ENCODE peak calls at places on chromosomes 4 and X, in seven cellular contexts. R, D, U, N, P, Y and X are unnamed samples.

GRCh38 chr4:41530741-41531140 is 7.2 kb upstream of the LIMCH1 start:
- DNase-seq in N (no peak), U (no peak), P (no peak), D (no peak), R (no peak), Y (no peak), X (no peak)

GRCh38 chr4:180809439-180809838 is 1433.8 kb upstream of the TENM3 start:
- DNase-seq in D (no peak), R (no peak), P (no peak), Y (no peak), U (peak; percentile 85), N (no peak), X (no peak)

GRCh38 chr4:174521800-174522182 is 497 bp downstream of the HPGD start:
- DNase-seq in D (no peak), Y (no peak), U (no peak), P (peak; percentile 22), R (no peak), N (no peak), X (no peak)

GRCh38 chrX:96147645-96148044 is 537.0 kb upstream of the DIAPH2 start:
- DNase-seq in Y (no peak), U (no peak), N (no peak), D (no peak), P (no peak), R (no peak), X (no peak)

GRCh38 chrX:150334998-150335397 is 28.1 kb upstream of the MAMLD1 start:
- DNase-seq in N (no peak), P (no peak), R (no peak), U (no peak), D (no peak), Y (no peak), X (no peak)

GRCh38 chr4:57710053-57710452 is 599.9 kb upstream of the IGFBP7 start:
- DNase-seq in N (no peak), D (no peak), Y (no peak), U (no peak), R (no peak), P (no peak), X (no peak)

GRCh38 chrX:66014560-66014959 is 25.3 kb downstream of the VSIG4 start:
- DNase-seq in D (no peak), R (no peak), Y (no peak), U (no peak), N (no peak), P (no peak), X (no peak)

GRCh38 chr4:41140410-41140809 is 73.9 kb downstream of the APBB2 start:
- DNase-seq in Y (no peak), N (no peak), P (no peak), U (no peak), R (no peak), D (no peak), X (no peak)

GRCh38 chrX:106802063-106802387 is 448 bp upstream of the TBC1D8B start:
- DNase-seq in Y (no peak), D (no peak), U (peak; percentile 36), N (no peak), P (no peak), R (no peak), X (no peak)

GRCh38 chr4:10013722-10014121 is 7.6 kb downstream of the SLC2A9 start:
- DNase-seq in N (no peak), P (peak; percentile 43), R (no peak), U (no peak), D (no peak), Y (peak; percentile 47), X (peak; percentile 66)

GRCh38 chrX:14051416-14051815 is 21.7 kb upstream of the GEMIN8 start:
- DNase-seq in D (no peak), Y (no peak), P (no peak), R (no peak), N (no peak), U (no peak), X (no peak)

GRCh38 chr4:25873632-25874129 is 10.9 kb upstream of the SEL1L3 start:
- DNase-seq in N (no peak), D (no peak), R (no peak), Y (no peak), U (no peak), P (no peak), X (no peak)

GRCh38 chr4:25875281-25875745 is 12.5 kb upstream of the SEL1L3 start:
- DNase-seq in N (no peak), D (no peak), P (no peak), R (no peak), Y (no peak), U (no peak), X (no peak)

GRCh38 chr4:25874641-25875040 is 11.9 kb upstream of the SEL1L3 start:
- DNase-seq in R (no peak), Y (no peak), U (no peak), P (no peak), N (no peak), D (no peak), X (no peak)

GRCh38 chr4:25870081-25870480 is 7.3 kb upstream of the SEL1L3 start:
- DNase-seq in R (no peak), U (no peak), P (no peak), D (no peak), Y (no peak), N (no peak), X (no peak)

DNA sequence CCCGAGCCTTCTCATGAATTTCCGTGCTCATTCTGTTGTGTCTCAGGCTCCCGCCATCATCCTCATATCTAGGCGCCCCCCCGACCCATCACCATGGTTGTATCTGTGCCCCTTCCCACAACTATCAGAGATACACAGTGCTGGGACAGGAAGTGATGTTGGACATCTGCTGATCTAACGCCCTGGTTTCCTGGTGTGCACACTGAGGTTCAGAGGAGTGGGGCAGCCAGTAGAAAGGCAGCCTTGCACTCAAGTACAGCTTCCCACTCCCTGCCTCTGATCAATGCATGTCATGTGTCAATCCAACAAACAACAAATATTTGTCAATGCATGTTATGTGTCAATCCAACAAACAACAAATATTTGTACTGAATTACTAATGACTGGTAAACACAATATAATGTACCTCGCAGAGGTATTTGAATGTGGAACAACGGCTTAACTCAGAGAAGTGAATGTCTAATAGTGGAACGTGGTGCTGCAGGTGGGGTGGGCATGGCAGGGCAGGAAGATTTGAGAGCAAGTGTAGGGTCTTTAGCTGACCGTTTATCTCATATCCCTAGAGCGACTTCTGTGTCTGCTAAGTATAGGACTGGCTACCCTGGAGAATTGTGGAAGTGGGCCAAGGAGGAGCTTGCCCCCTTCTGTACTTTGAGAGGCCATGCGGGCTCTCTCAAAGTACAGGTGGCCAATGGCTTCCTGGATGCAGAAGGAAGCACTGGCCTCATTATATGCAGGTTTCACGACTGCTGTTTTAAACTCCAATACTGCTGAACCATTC is 10.3 kb upstream of the SEL1L3 start:
- DNase-seq in R (no peak), Y (no peak), D (no peak), U (no peak), N (no peak), P (no peak), X (no peak)
- H3K4me1 ChIP-seq in R (no peaks in the 10 kb centered on the region), Y (no peaks in the 10 kb centered on the region), D (no peaks in the 10 kb centered on the region), U (no peaks in the 10 kb centered on the region), N (no peaks in the 10 kb centered on the region), P (no peaks in the 10 kb centered on the region), X (no peaks in the 10 kb centered on the region)

DNA sequence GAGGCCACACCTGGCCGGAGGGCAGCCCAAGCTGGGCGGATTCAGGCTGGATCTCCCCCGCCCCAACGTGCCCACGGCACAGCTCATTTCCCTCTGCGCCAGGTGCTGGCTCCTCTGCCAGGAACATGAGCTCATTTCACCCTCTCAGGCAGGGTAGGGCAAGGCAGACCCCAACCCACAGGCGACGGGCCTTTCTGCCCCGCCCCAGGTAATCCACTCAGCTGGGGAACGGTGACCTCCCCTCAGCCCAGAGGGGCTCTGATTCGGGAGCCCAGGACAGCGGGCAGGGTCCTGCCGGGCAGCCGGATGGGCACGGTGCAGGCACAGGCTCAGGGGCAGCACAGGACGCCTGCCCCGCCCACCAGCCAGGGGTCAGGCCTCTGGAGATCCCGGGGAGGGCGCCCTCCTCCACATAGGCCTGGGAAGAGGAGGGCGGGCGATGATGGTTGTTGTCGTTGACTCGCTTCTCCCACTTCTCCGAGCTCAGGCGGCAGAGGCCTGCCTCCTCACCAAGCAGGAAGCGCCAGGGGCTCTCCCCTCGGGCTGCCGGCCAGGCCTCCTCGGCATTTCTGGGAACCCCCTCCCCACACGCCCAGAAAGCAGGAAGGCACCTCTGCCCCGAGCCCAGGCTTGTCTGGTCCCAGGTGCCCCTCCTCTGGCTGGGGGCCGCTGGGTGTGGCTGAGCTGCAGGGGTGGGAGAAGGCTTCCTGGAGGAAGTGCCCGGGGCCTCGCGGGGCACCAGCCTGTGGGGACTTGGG is 31.1 kb downstream of the TACC3 start:
- DNase-seq in R (no peak), D (no peak), U (no peak), N (no peak), P (no peak), Y (no peak), X (no peak)
- H3K27ac ChIP-seq in R (peak overlapping the region; percentile 22), D (no peak overlapping the region), U (no peak overlapping the region), N (no peak overlapping the region), P (no peak overlapping the region), Y (peak overlapping the region; percentile 3), X (no peak overlapping the region)

GRCh38 chr4:110953898-110954297 is 331.0 kb upstream of the PITX2 start:
- DNase-seq in N (no peak), Y (no peak), P (no peak), R (no peak), U (no peak), D (no peak), X (no peak)

GRCh38 chr4:110963621-110964020 is 340.7 kb upstream of the PITX2 start:
- DNase-seq in R (no peak), N (no peak), D (no peak), Y (no peak), P (no peak), U (no peak), X (no peak)

GRCh38 chr4:110962616-110963015 is 339.7 kb upstream of the PITX2 start:
- DNase-seq in D (no peak), Y (no peak), U (no peak), N (no peak), R (no peak), P (no peak), X (no peak)

GRCh38 chr4:110955748-110956147 is 332.9 kb upstream of the PITX2 start:
- DNase-seq in D (no peak), N (no peak), U (no peak), P (no peak), R (no peak), Y (no peak), X (no peak)

DNA sequence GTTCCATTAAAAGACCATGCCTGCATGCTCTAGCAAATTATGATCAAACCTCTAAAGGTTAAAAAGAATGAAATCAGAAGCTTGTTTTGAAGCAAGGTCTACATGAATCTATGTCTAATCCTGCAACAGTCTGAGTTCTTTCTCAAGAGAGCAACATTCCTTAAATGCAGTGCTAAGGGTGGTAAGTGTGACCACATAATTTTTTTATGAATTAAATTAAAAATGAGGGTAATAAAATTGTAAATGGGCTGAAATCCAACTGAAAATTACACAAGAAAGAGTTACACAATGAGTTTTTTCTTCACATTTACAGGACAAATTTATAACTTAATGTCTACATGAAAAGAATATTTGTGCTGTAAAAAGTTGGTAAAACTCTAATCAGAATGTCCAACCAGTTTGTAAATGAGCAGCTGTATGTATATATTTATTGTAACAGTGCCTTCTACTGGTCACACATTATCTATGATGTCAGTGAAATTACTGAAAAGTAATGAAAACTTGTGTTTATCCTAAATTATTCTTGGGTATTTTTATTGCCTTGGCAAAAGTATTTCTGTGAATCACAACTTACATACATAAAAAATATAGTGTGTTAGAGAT is 336.3 kb upstream of the PITX2 start:
- DNase-seq in R (no peak), U (peak; percentile 14), P (no peak), N (no peak), D (no peak), Y (no peak), X (no peak)
- TF ChIP-seq CTCF in R (no peak), U (peak; percentile 31), P (peak; percentile 37), N (no peak), D (no peak), Y (peak; percentile 18), X (peak; percentile 22)

DNA sequence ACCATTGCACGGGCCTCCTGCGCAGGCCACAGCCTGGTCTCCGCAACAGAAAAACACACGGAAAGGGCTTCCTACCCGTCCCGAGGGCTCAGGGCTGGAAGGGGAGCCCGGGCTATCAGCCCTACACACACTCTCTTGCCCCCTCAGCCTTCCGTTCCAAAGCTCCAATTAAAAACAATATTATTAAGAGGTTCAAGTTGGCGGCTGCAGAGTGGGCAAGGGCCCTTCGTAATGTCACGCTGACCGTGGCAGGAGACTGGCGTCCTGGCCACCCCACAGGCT is 220.5 kb upstream of the PSAPL1 start:
- DNase-seq in N (no peak), D (no peak), U (no peak), P (no peak), Y (no peak), R (no peak), X (no peak)
- H3K4me1 ChIP-seq in N (peaks cover 44% of the 10 kb centered on the region), D (peaks cover 4% of the 10 kb centered on the region), U (peaks cover 6% of the 10 kb centered on the region), P (peaks cover 27% of the 10 kb centered on the region), Y (no peaks in the 10 kb centered on the region), R (no peaks in the 10 kb centered on the region), X (no peaks in the 10 kb centered on the region)